ENCODE peak calls at places on chromosomes 7 and 10, in seven cellular contexts. D is HepG2, K is GM12891, X is K562, Z is H1, W is GM12878, F is SK-N-SH. E is an unnamed sample.

GRCh38 chr7:71705901-71706300 is 574.0 kb downstream of the GALNT17 start:
- DNase-seq in D (no peak), K (no peak), X (no peak), Z (no peak), W (no peak), F (no peak), E (no peak)

GRCh38 chr10:50063100-50063499 is 4.7 kb upstream of the WASHC2A start:
- DNase-seq in D (no peak), K (no peak), X (peak; percentile 14), Z (no peak), W (no peak), F (peak; percentile 62), E (no peak)

GRCh38 chr7:146129296-146129695 is 12.7 kb downstream of the CNTNAP2 start:
- DNase-seq in D (no peak), K (no peak), X (no peak), Z (no peak), W (no peak), F (no peak), E (no peak)

GRCh38 chr7:104328970-104329825 is 795 bp downstream of the LHFPL3 start:
- DNase-seq in D (no peak), K (no peak), X (no peak), Z (no peak), W (no peak), F (peak; percentile 62), E (no peak)

GRCh38 chr7:41887446-41887845 is 184.6 kb upstream of the INHBA start:
- DNase-seq in D (no peak), K (no peak), X (no peak), Z (no peak), W (no peak), F (no peak), E (no peak)

GRCh38 chr7:28347462-28347861 is 64.9 kb upstream of the CREB5 start:
- DNase-seq in D (no peak), K (no peak), X (no peak), Z (no peak), W (no peak), F (no peak), E (no peak)

GRCh38 chr10:76133597-76134255 is 702.3 kb downstream of the LRMDA start:
- DNase-seq in D (no peak), K (no peak), X (no peak), Z (no peak), W (no peak), F (peak; percentile 68), E (no peak)

GRCh38 chr7:96397936-96398596 is 76.2 kb upstream of the SLC25A13 start:
- DNase-seq in D (no peak), K (no peak), X (no peak), Z (no peak), W (no peak), F (no peak), E (no peak)

GRCh38 chr7:141154131-141154732 is 80.4 kb downstream of the TMEM178B start:
- DNase-seq in D (no peak), K (no peak), X (no peak), Z (no peak), W (no peak), F (no peak), E (no peak)

GRCh38 chr7:17408904-17409290 is 110.4 kb downstream of the AHR start:
- DNase-seq in D (no peak), K (no peak), X (no peak), Z (no peak), W (no peak), F (no peak), E (no peak)

GRCh38 chr7:140885735-140886334 is 38.9 kb downstream of the BRAF start:
- DNase-seq in D (no peak), K (no peak), X (no peak), Z (no peak), W (no peak), F (no peak), E (no peak)

GRCh38 chr7:112361154-112361553 is 89.1 kb upstream of the IFRD1 start:
- DNase-seq in D (no peak), K (no peak), X (no peak), Z (no peak), W (no peak), F (no peak), E (no peak)

GRCh38 chr7:7323352-7323751 is 141.0 kb downstream of the C1GALT1 start:
- DNase-seq in D (no peak), K (no peak), X (no peak), Z (no peak), W (peak; percentile 35), F (no peak), E (no peak)

GRCh38 chr10:70617798-70618568 is 15.4 kb upstream of the PRF1 start:
- DNase-seq in D (no peak), K (no peak), X (no peak), Z (no peak), W (no peak), F (no peak), E (no peak)

GRCh38 chr10:78626471-78626870 is 442.3 kb upstream of the ZMIZ1 start:
- DNase-seq in D (no peak), K (no peak), X (no peak), Z (no peak), W (no peak), F (no peak), E (no peak)

DNA sequence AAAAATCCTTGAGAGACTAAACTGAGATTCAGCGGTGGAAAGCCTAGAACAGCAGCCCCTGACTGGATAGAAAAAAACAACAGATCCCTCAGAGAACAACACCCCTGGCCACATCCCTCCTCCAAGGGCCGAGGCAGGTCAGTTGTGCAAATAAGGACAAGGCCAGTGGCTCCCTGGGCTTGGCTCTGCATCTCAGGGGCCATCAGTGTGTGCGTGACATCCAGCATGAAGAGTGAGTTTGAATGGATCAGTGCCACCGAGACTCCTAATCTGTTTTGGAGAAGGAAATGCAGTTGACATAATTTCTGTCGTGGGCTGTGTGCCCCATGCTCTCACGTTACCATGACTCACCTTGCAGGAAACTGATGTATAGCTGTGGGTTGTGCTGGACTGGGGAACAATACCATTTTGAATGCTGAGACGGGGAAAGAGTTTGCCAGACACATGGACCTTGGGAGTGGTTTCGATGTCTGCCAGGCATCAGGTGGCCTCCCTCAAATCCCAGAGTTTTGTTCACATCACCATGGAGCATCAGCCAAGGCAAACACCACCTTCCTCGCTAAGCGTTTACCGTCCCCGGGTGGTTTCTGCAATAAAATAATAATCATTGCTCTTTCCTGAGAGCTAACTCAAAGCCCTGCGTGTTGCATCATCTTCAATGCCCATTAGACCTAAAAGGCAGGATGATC is 153.2 kb upstream of the FZD8 start:
- DNase-seq in D (no peak), K (no peak), X (no peak), Z (no peak), W (no peak), F (no peak), E (no peak)
- TF ChIP-seq TAF1 in D (no peak), K (no peak), X (no peak), Z (no peak), W (no peak), F (no peak), E (no peak)

GRCh38 chr7:4629287-4629905 is 52.7 kb upstream of the FOXK1 start:
- DNase-seq in D (no peak), K (no peak), X (no peak), Z (no peak), W (no peak), F (peak; percentile 53), E (no peak)

GRCh38 chr7:4621401-4621800 is 60.7 kb upstream of the FOXK1 start:
- DNase-seq in D (no peak), K (no peak), X (no peak), Z (no peak), W (no peak), F (peak; percentile 10), E (no peak)

GRCh38 chr7:4631021-4631663 is 51.0 kb upstream of the FOXK1 start:
- DNase-seq in D (no peak), K (no peak), X (no peak), Z (no peak), W (no peak), F (peak; percentile 15), E (no peak)

GRCh38 chr7:4631664-4632171 is 50.4 kb upstream of the FOXK1 start:
- DNase-seq in D (peak; percentile 84), K (no peak), X (peak; percentile 46), Z (peak; percentile 57), W (no peak), F (peak; percentile 88), E (no peak)

DNA sequence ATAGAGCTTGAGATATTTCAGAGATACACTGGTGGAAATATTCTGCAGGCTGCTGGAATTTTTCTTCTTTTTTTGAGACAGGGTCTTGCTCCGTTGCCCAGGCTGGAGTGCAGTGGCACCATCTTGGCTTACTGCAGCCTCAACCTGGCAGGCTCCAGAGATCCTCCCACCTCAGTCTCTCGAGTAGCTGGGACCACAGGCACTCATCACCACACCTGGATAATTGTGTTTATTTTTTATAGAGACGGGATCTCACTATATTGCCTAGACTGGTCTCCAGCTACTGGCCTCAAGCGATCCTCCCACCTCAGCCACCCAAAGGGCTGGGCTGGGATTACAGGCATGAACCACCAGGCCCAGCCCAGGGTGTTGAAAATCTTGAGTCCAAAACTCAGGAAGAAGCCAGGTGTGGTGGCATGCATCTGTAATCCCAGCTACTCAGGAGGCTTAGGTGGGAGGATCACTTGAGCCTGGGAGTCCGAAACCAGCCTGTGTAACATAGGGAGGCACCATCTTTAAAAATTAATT is 55.7 kb upstream of the FOXK1 start:
- DNase-seq in D (no peak), K (no peak), X (no peak), Z (no peak), W (no peak), F (no peak), E (no peak)
- TF ChIP-seq POLR2AphosphoS5 in D (no peak), K (no peak), X (no peak), Z (no peak), W (no peak), F (no peak), E (no peak)

GRCh38 chr10:11824376-11824775 is 1.2 kb downstream of the PROSER2 start:
- DNase-seq in D (peak; percentile 36), K (no peak), X (no peak), Z (no peak), W (no peak), F (no peak), E (no peak)

GRCh38 chr10:11825796-11826414 is 2.7 kb downstream of the PROSER2 start:
- DNase-seq in D (no peak), K (no peak), X (no peak), Z (no peak), W (no peak), F (no peak), E (no peak)

GRCh38 chr10:11823122-11823988 is at the start of gene PROSER2:
- DNase-seq in D (no peak), K (peak; percentile 66), X (peak; percentile 82), Z (no peak), W (no peak), F (peak; percentile 82), E (peak; percentile 53)

GRCh38 chr10:11823989-11824346 is 812 bp downstream of the PROSER2 start:
- DNase-seq in D (no peak), K (no peak), X (no peak), Z (no peak), W (no peak), F (no peak), E (no peak)

GRCh38 chr10:11824825-11825224 is 1.7 kb downstream of the PROSER2 start:
- DNase-seq in D (no peak), K (no peak), X (peak; percentile 65), Z (no peak), W (no peak), F (peak; percentile 64), E (no peak)
- TF ChIP-seq TAF1 in D (no peak), K (no peak), X (no peak), Z (no peak), W (no peak), F (no peak), E (no peak)

DNA sequence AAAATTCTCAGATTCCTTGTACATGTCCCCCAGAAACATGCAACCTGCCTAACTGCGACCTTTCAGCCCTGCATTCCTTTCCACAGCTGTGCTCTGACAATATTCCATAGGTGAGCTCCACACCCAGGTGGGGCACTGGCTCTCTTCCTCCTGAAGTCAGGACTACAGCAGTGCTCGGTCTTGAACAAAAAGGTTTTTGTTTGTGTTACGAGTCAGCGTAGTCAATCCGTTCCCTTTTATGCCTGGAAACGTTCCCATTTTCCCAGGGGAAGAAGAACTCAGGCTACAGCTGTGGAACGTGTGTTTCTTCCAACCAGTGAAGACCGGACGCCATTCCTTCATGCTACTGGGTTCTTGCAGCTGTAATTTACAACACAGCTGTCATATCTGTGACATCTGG is 52.4 kb upstream of the PFKP start:
- DNase-seq in D (no peak), K (no peak), X (no peak), Z (no peak), W (no peak), F (no peak), E (no peak)
- TF ChIP-seq POLR2AphosphoS5 in D (no peak), K (no peak), X (no peak), Z (no peak), W (no peak), F (no peak), E (no peak)